ENCODE peak calls at places on chromosome 21, in ten cellular contexts. O is aorta; Y is HepG2; B is keratinocyte; T is CD4-positive, CD25-positive, alpha-beta regulatory T cell; C is colonic mucosa; P is spleen; R is GM23338; J is tibial artery; K is cardiac muscle cell. L is an unnamed sample.

GRCh38 chr21:31660134-31660565 is 657 bp downstream of the SOD1 start:
- DNase-seq in O (peak; percentile 87), Y (no peak), B (no peak), T (no peak), C (peak; percentile 48), P (no peak), R (peak; percentile 44), J (no peak), K (peak; percentile 36), L (peak; percentile 36)

GRCh38 chr21:44011774-44012473 is at the start of gene TRAPPC10:
- DNase-seq in O (peak; percentile 95), Y (peak; percentile 62), B (no peak), T (peak; percentile 77), C (peak; percentile 85), P (peak; percentile 96), R (peak; percentile 88), J (peak; percentile 90), K (peak; percentile 90), L (peak; percentile 81)

GRCh38 chr21:29184047-29184446 is 53.6 kb downstream of the MAP3K7CL start:
- DNase-seq in O (no peak), Y (peak; percentile 36), B (no peak), T (no peak), C (no peak), P (no peak), R (no peak), J (no peak), K (no peak), L (no peak)

GRCh38 chr21:29371464-29371863 is 72.7 kb downstream of the BACH1 start:
- DNase-seq in O (no peak), Y (no peak), B (no peak), T (no peak), C (no peak), P (no peak), R (no peak), J (no peak), K (no peak), L (no peak)

GRCh38 chr21:29172282-29172681 is 41.8 kb downstream of the MAP3K7CL start:
- DNase-seq in O (no peak), Y (no peak), B (no peak), T (no peak), C (no peak), P (no peak), R (no peak), J (no peak), K (no peak), L (no peak)

GRCh38 chr21:15414057-15414456 is 315.7 kb upstream of the USP25 start:
- DNase-seq in O (no peak), Y (no peak), B (no peak), T (no peak), C (no peak), P (no peak), R (no peak), J (no peak), K (no peak), L (no peak)

GRCh38 chr21:38148046-38148445 is 108.7 kb upstream of the KCNJ15 start:
- DNase-seq in O (no peak), Y (no peak), B (no peak), T (no peak), C (no peak), P (no peak), R (no peak), J (no peak), K (no peak), L (no peak)

GRCh38 chr21:15839026-15839425 is 109.2 kb downstream of the USP25 start:
- DNase-seq in O (no peak), Y (no peak), B (no peak), T (no peak), C (no peak), P (no peak), R (no peak), J (no peak), K (no peak), L (peak; percentile 24)

DNA sequence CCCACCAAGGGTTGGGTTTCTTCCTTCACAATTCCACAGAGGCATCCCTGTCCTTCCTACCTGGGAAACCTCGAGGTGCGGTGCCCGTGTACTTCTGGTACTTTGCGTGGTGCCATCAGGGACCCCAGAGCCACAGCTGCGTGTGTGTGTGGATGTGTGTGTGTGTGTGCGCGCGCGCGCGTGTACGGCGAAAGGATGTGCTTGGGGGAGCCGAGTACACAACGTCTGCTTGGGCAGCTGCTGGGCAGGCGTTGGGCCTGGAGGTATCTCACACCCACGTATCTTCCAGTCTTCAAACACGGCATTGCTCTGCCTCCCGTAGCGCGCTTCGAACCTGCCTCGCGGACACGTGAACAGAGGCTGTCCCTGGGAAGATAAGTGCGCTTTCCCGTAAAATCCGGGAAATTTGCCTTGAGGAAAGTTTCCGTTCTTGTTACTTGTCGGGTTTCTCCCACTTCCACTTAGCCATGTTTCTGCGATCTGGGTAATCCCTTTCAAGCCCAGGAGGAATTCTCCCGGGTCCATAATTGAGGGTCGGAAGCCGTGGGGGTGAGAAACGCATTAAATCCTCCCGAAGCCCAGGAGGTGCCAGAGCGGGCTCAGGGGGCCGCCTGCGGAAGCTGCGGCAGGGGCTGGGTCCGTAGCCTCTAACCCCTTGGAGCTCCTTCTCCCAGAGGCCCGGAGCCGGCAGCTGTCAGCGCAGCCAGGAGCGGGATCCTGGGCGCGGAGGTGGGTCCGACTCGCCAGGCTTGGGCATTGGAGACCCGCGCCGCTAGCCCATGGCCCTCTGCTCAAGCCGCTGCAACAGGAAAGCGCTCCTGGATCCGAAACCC is 2.1 kb upstream of the SIM2 start:
- DNase-seq in O (no peak), Y (no peak), B (no peak), T (no peak), C (no peak), P (no peak), R (peak; percentile 61), J (peak; percentile 51), K (no peak), L (no peak)
- H3K4me1 ChIP-seq in O (no peaks in the 10 kb centered on the region), Y (peaks cover 10% of the 10 kb centered on the region), B (peaks cover 6% of the 10 kb centered on the region), T (no peaks in the 10 kb centered on the region), C (peaks cover 8% of the 10 kb centered on the region), P (peaks cover 41% of the 10 kb centered on the region), R (peaks cover 67% of the 10 kb centered on the region), J (no peaks in the 10 kb centered on the region), K (peaks cover 16% of the 10 kb centered on the region), L (peaks cover 17% of the 10 kb centered on the region)

GRCh38 chr21:27535188-27535587 is 568.3 kb upstream of the ADAMTS5 start:
- DNase-seq in O (no peak), Y (no peak), B (no peak), T (no peak), C (no peak), P (no peak), R (no peak), J (no peak), K (no peak), L (no peak)
- H3K4me1 ChIP-seq in O (no peaks in the 10 kb centered on the region), Y (no peaks in the 10 kb centered on the region), B (no peaks in the 10 kb centered on the region), T (no peaks in the 10 kb centered on the region), C (no peaks in the 10 kb centered on the region), P (no peaks in the 10 kb centered on the region), R (no peaks in the 10 kb centered on the region), J (no peaks in the 10 kb centered on the region), K (no peaks in the 10 kb centered on the region), L (peaks cover 5% of the 10 kb centered on the region)

GRCh38 chr21:34131586-34131985 is 58.2 kb downstream of the MRPS6 start:
- DNase-seq in O (no peak), Y (no peak), B (no peak), T (no peak), C (no peak), P (no peak), R (no peak), J (no peak), K (no peak), L (no peak)

GRCh38 chr21:34129971-34130597 is 56.7 kb downstream of the MRPS6 start:
- DNase-seq in O (no peak), Y (peak; percentile 18), B (no peak), T (no peak), C (no peak), P (no peak), R (peak; percentile 75), J (no peak), K (peak; percentile 14), L (no peak)

GRCh38 chr21:34132202-34132601 is 58.8 kb downstream of the MRPS6 start:
- DNase-seq in O (no peak), Y (no peak), B (no peak), T (no peak), C (no peak), P (no peak), R (no peak), J (peak; percentile 70), K (no peak), L (no peak)

GRCh38 chr21:34129039-34129891 is 55.9 kb downstream of the MRPS6 start:
- DNase-seq in O (no peak), Y (no peak), B (no peak), T (peak; percentile 68), C (peak; percentile 44), P (no peak), R (peak; percentile 77), J (peak; percentile 87), K (peak; percentile 91), L (peak; percentile 69)

GRCh38 chr21:34130598-34130985 is 57.2 kb downstream of the MRPS6 start:
- DNase-seq in O (no peak), Y (no peak), B (no peak), T (no peak), C (no peak), P (no peak), R (no peak), J (no peak), K (no peak), L (peak; percentile 10)
- H3K4me1 ChIP-seq in O (peaks cover 20% of the 10 kb centered on the region), Y (peaks cover 27% of the 10 kb centered on the region), B (peaks cover 33% of the 10 kb centered on the region), T (peaks cover 53% of the 10 kb centered on the region), C (peaks cover 5% of the 10 kb centered on the region), P (peaks cover 4% of the 10 kb centered on the region), R (peaks cover 65% of the 10 kb centered on the region), J (peaks cover 4% of the 10 kb centered on the region), K (peaks cover 62% of the 10 kb centered on the region), L (peaks cover 24% of the 10 kb centered on the region)

GRCh38 chr21:42061866-42062542 is 9.1 kb upstream of the UMODL1 start:
- DNase-seq in O (no peak), Y (no peak), B (no peak), T (peak; percentile 93), C (no peak), P (peak; percentile 84), R (peak; percentile 41), J (no peak), K (no peak), L (no peak)

GRCh38 chr21:42063206-42063577 is 7.9 kb upstream of the UMODL1 start:
- DNase-seq in O (peak; percentile 49), Y (no peak), B (no peak), T (no peak), C (peak; percentile 54), P (peak; percentile 86), R (no peak), J (no peak), K (no peak), L (no peak)

GRCh38 chr21:42061195-42061865 is 9.8 kb upstream of the UMODL1 start:
- DNase-seq in O (peak; percentile 71), Y (no peak), B (no peak), T (peak; percentile 12), C (peak; percentile 41), P (peak; percentile 90), R (no peak), J (no peak), K (no peak), L (no peak)

GRCh38 chr21:42063578-42064521 is 7.3 kb upstream of the UMODL1 start:
- DNase-seq in O (peak; percentile 72), Y (no peak), B (peak; percentile 62), T (peak; percentile 63), C (peak; percentile 75), P (peak; percentile 93), R (peak; percentile 20), J (no peak), K (no peak), L (no peak)

DNA sequence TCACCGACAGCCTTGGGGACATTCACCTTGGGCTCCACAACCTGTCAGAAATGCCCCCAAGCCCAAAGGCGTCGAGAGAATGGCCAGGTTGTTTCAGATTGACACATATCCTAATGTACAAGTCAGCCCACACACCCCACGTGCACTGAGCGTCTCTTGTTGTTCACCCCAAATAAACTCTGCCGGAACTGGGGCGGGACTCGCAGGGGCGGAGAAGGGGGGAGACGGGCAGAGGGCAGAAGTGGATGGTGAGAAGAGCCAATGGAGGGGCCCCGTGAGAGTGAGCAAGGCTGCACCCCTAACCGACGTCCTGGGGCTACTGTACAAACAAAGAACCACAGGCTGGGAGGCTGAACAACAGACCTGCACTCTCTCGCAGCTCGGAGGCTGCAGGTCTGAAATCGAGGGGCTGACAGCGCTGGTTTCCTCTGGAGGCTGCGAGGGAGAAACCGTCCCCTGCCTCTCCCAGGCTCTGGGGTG is 8.5 kb upstream of the UMODL1 start:
- DNase-seq in O (peak; percentile 73), Y (no peak), B (no peak), T (peak; percentile 98), C (peak; percentile 54), P (peak; percentile 97), R (no peak), J (no peak), K (no peak), L (no peak)
- H3K4me1 ChIP-seq in O (no peaks in the 10 kb centered on the region), Y (peaks cover 17% of the 10 kb centered on the region), B (peaks cover 37% of the 10 kb centered on the region), T (peaks cover 49% of the 10 kb centered on the region), C (peaks cover 17% of the 10 kb centered on the region), P (peaks cover 39% of the 10 kb centered on the region), R (peaks cover 6% of the 10 kb centered on the region), J (no peaks in the 10 kb centered on the region), K (no peaks in the 10 kb centered on the region), L (peaks cover 15% of the 10 kb centered on the region)